ENCODE peak calls at places on chromosomes 13 and 19, in five cellular contexts. M is suprapubic skin, I is HepG2, R is upper lobe of left lung, J is HCT116. K is an unnamed sample.

GRCh38 chr13:21901772-21902708 is 231.2 kb downstream of the FGF9 start:
- DNase-seq in M (no peak), I (peak; percentile 12), R (no peak), J (no peak), K (no peak)

GRCh38 chr13:102799544-102800144 is 725 bp downstream of the BIVM start:
- DNase-seq in M (peak; percentile 67), I (no peak), R (peak; percentile 91), J (no peak), K (peak; percentile 26)

GRCh38 chr13:36875431-36875830 is 44.6 kb downstream of the SMAD9 start:
- DNase-seq in M (no peak), I (no peak), R (no peak), J (no peak), K (no peak)

GRCh38 chr19:46860846-46861690 is at the start of gene ARHGAP35:
- DNase-seq in M (peak; percentile 79), I (no peak), R (peak; percentile 94), J (no peak), K (peak; percentile 43)

GRCh38 chr19:8607386-8607785 is 3.1 kb downstream of the ADAMTS10 start:
- DNase-seq in M (no peak), I (no peak), R (no peak), J (no peak), K (no peak)

GRCh38 chr13:38341149-38341692 is 8.4 kb upstream of the UFM1 start:
- DNase-seq in M (no peak), I (no peak), R (no peak), J (no peak), K (no peak)

GRCh38 chr19:33905473-33905936 is 108.8 kb downstream of the KCTD15 start:
- DNase-seq in M (no peak), I (no peak), R (peak; percentile 72), J (no peak), K (peak; percentile 14)

GRCh38 chr13:112575680-112576079 is 12.3 kb downstream of the TUBGCP3 start:
- DNase-seq in M (no peak), I (no peak), R (no peak), J (no peak), K (no peak)

GRCh38 chr19:53538378-53539109 is 599 bp downstream of the ZNF331 start:
- DNase-seq in M (no peak), I (no peak), R (no peak), J (no peak), K (no peak)

GRCh38 chr19:35457173-35457572 is 9.1 kb downstream of the FFAR2 start:
- DNase-seq in M (no peak), I (no peak), R (no peak), J (no peak), K (no peak)

GRCh38 chr19:15175609-15176008 is 25.2 kb downstream of the NOTCH3 start:
- DNase-seq in M (no peak), I (no peak), R (no peak), J (no peak), K (no peak)

GRCh38 chr13:111929036-111929616 is 137.8 kb upstream of the SOX1 start:
- DNase-seq in M (no peak), I (no peak), R (no peak), J (no peak), K (no peak)

GRCh38 chr13:40528881-40529280 is 137.6 kb downstream of the FOXO1 start:
- DNase-seq in M (no peak), I (peak; percentile 46), R (no peak), J (no peak), K (no peak)

GRCh38 chr19:2166741-2167738 is 3.3 kb downstream of the DOT1L start:
- DNase-seq in M (peak; percentile 87), I (peak; percentile 79), R (peak; percentile 91), J (no peak), K (peak; percentile 82)

GRCh38 chr19:35167251-35168119 is 12.9 kb downstream of the FXYD5 start:
- DNase-seq in M (peak; percentile 47), I (no peak), R (no peak), J (no peak), K (no peak)

GRCh38 chr13:80382576-80382975 is 41.6 kb upstream of the SPRY2 start:
- DNase-seq in M (no peak), I (no peak), R (no peak), J (no peak), K (no peak)

GRCh38 chr19:6730153-6730804 is 7.1 kb downstream of the GPR108 start:
- DNase-seq in M (peak; percentile 72), I (peak; percentile 96), R (peak; percentile 97), J (no peak), K (peak; percentile 94)

GRCh38 chr19:41548954-41549688 is 26.8 kb upstream of the CEACAM21 start:
- DNase-seq in M (no peak), I (no peak), R (no peak), J (no peak), K (peak; percentile 71)

GRCh38 chr13:79675931-79676658 is 195.1 kb downstream of the NDFIP2 start:
- DNase-seq in M (no peak), I (no peak), R (no peak), J (no peak), K (no peak)

GRCh38 chr19:42351079-42351735 is 25.8 kb downstream of the MEGF8 start:
- DNase-seq in M (no peak), I (no peak), R (peak; percentile 83), J (no peak), K (no peak)

GRCh38 chr13:51831519-51831918 is 13.5 kb downstream of the TMEM272 start:
- DNase-seq in M (no peak), I (no peak), R (no peak), J (no peak), K (no peak)

GRCh38 chr13:98751397-98752110 is 918 bp downstream of the SLC15A1 start:
- DNase-seq in M (no peak), I (no peak), R (peak; percentile 25), J (no peak), K (peak; percentile 27)

GRCh38 chr13:30409911-30410704 is 12.2 kb upstream of the UBE2L5 start:
- DNase-seq in M (no peak), I (no peak), R (no peak), J (no peak), K (no peak)

GRCh38 chr13:96159731-96160130 is 69.8 kb downstream of the HS6ST3 start:
- DNase-seq in M (no peak), I (no peak), R (no peak), J (no peak), K (no peak)

GRCh38 chr13:83780201-83780600 is 102.1 kb downstream of the SLITRK1 start:
- DNase-seq in M (no peak), I (peak; percentile 27), R (no peak), J (peak; percentile 0), K (no peak)

GRCh38 chr19:28899703-28900102 is 313.2 kb downstream of the UQCRFS1 start:
- DNase-seq in M (no peak), I (no peak), R (no peak), J (no peak), K (no peak)

GRCh38 chr13:80783926-80784325 is 443.0 kb upstream of the SPRY2 start:
- DNase-seq in M (no peak), I (no peak), R (no peak), J (no peak), K (no peak)

GRCh38 chr19:13120817-13121216 is 2.8 kb downstream of the NACC1 start:
- DNase-seq in M (no peak), I (no peak), R (no peak), J (no peak), K (no peak)

GRCh38 chr13:92896842-92897241 is 329.8 kb upstream of the GPC6 start:
- DNase-seq in M (no peak), I (peak; percentile 37), R (no peak), J (no peak), K (no peak)

GRCh38 chr13:112956516-112957294 is 12.3 kb upstream of the MCF2L start:
- DNase-seq in M (peak; percentile 36), I (peak; percentile 77), R (no peak), J (no peak), K (peak; percentile 1)

GRCh38 chr19:5661483-5661882 is 18.8 kb downstream of the MICOS13 start:
- DNase-seq in M (no peak), I (no peak), R (peak; percentile 82), J (no peak), K (no peak)
- TF ChIP-seq POLR2AphosphoS5 in M (no peak), I (no peak), R (no peak), J (no peak), K (no peak)

DNA sequence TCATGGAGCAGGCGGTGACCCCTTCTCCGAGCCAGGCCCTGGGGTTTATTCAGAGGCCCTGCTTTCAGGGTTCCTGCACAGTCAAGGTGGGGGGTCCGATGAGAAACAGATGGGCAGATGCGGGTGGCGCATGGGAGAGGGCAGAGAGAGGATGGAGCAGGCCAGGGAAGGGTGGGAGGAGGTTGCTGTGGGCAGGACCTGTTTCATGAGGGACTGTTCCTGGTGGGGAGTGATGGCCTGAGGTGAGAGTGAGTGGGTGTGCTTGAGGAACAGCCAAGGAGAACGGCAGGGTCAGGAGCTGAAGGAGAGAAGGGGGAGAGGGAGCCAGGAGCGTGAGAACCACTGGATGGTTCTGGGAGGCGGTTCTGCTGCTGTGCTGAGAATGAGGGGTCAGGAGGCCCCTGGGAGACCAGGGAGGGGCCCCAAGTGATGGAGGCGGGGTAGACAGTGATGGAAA is 7.7 kb downstream of the SIN3B start:
- DNase-seq in M (no peak), I (no peak), R (no peak), J (no peak), K (no peak)
- TF ChIP-seq POLR2AphosphoS5 in M (no peak), I (no peak), R (no peak), J (no peak), K (no peak)

GRCh38 chr13:60758637-60759036 is 361.6 kb downstream of the TDRD3 start:
- DNase-seq in M (no peak), I (no peak), R (no peak), J (no peak), K (no peak)
- TF ChIP-seq POLR2AphosphoS5 in M (no peak), I (no peak), R (no peak), J (no peak), K (no peak)

GRCh38 chr19:48726573-48726972 is 7.0 kb upstream of the MAMSTR start:
- DNase-seq in M (no peak), I (no peak), R (no peak), J (no peak), K (no peak)
- TF ChIP-seq POLR2AphosphoS5 in M (no peak), I (no peak), R (peak; percentile 74), J (no peak), K (no peak)

GRCh38 chr19:17497149-17497798 is 14.2 kb upstream of the PGLS start:
- DNase-seq in M (no peak), I (no peak), R (peak; percentile 82), J (no peak), K (no peak)

GRCh38 chr19:17500447-17501198 is 10.8 kb upstream of the PGLS start:
- DNase-seq in M (no peak), I (no peak), R (peak; percentile 70), J (no peak), K (no peak)

GRCh38 chr19:17495639-17496265 is 15.7 kb upstream of the PGLS start:
- DNase-seq in M (no peak), I (no peak), R (no peak), J (no peak), K (no peak)

GRCh38 chr19:17491287-17491686 is 20.2 kb upstream of the PGLS start:
- DNase-seq in M (no peak), I (no peak), R (no peak), J (no peak), K (no peak)

GRCh38 chr19:17496337-17496997 is 15.0 kb upstream of the PGLS start:
- DNase-seq in M (no peak), I (peak; percentile 81), R (peak; percentile 86), J (peak; percentile 71), K (peak; percentile 81)
- TF ChIP-seq POLR2AphosphoS5 in M (no peak), I (no peak), R (no peak), J (no peak), K (no peak)

GRCh38 chr19:49147923-49148682 is 7.1 kb downstream of the HRC start:
- DNase-seq in M (no peak), I (no peak), R (no peak), J (no peak), K (no peak)
- TF ChIP-seq POLR2AphosphoS5 in M (no peak), I (no peak), R (no peak), J (no peak), K (no peak)

K was measured in transverse colon.